ENCODE peak calls at places on chromosomes 4 and X, in six cellular contexts. N, O, L, X, V and I are unnamed samples. For H3K4me1, the result is how much of the 10 kb centered on the place peaks cover.

GRCh38 chr4:151901631-151902030 is 140.8 kb upstream of the GATB start:
- DNase-seq in O (no peak), V (no peak), L (no peak), N (no peak), X (no peak), I (no peak)

GRCh38 chr4:5018096-5018495 is 1.2 kb downstream of the CYTL1 start:
- DNase-seq in L (no peak), V (no peak), X (no peak), N (no peak), O (no peak), I (no peak)

GRCh38 chr4:113885291-113885690 is 94.2 kb downstream of the ARSJ start:
- DNase-seq in O (no peak), V (no peak), N (no peak), X (no peak), L (no peak), I (no peak)

GRCh38 chrX:71251456-71251973 is 2.4 kb downstream of the ZMYM3 start:
- DNase-seq in N (no peak), X (no peak), L (no peak), V (no peak), O (no peak), I (no peak)

GRCh38 chrX:67543818-67544217 is at the start of gene AR:
- DNase-seq in L (peak), O (peak), V (peak), X (no peak), N (peak), I (peak)

GRCh38 chrX:40694833-40695232 is 40.5 kb downstream of the MED14 start:
- DNase-seq in L (no peak), X (no peak), O (no peak), N (no peak), V (no peak), I (no peak)

GRCh38 chr4:169099775-169100180 is 89.7 kb upstream of the CBR4 start:
- DNase-seq in N (no peak), V (no peak), O (no peak), L (no peak), X (no peak), I (no peak)

GRCh38 chr4:105625214-105625613 is 72.8 kb downstream of the ARHGEF38 start:
- DNase-seq in X (no peak), V (no peak), O (no peak), L (no peak), N (no peak), I (no peak)

GRCh38 chrX:24759786-24760185 is 66.1 kb downstream of the POLA1 start:
- DNase-seq in L (no peak), X (no peak), V (no peak), O (no peak), N (no peak), I (no peak)

GRCh38 chr4:65392488-65392887 is 277.8 kb downstream of the EPHA5 start:
- DNase-seq in V (no peak), O (no peak), X (no peak), L (no peak), N (no peak), I (no peak)

GRCh38 chr4:48687313-48687712 is 92.8 kb downstream of the FRYL start:
- DNase-seq in N (no peak), O (no peak), X (no peak), L (no peak), V (no peak), I (no peak)

GRCh38 chr4:89134775-89135319 is 23.5 kb downstream of the TIGD2 start:
- DNase-seq in N (no peak), V (no peak), O (no peak), X (no peak), L (no peak), I (no peak)

GRCh38 chrX:72540318-72540717 is 32.3 kb downstream of the HDAC8 start:
- DNase-seq in V (no peak), N (no peak), O (no peak), L (no peak), X (no peak), I (no peak)

GRCh38 chr4:70895405-70895804 is 6.8 kb upstream of the MOB1B start:
- DNase-seq in N (peak), L (no peak), O (no peak), V (no peak), X (no peak), I (no peak)

GRCh38 chrX:3501833-3502535 is 155.5 kb upstream of the MXRA5 start:
- DNase-seq in L (no peak), N (peak), V (no peak), O (no peak), X (no peak), I (no peak)

GRCh38 chr4:4981427-4981826 is 37.8 kb downstream of the CYTL1 start:
- DNase-seq in L (no peak), V (no peak), N (no peak), X (no peak), O (no peak), I (no peak)

GRCh38 chrX:129961180-129962083 is 21.0 kb upstream of the BCORL1 start:
- DNase-seq in L (peak), O (no peak), X (peak), N (peak), V (no peak), I (peak)
- TF ChIP-seq POLR2A in L (no peak), O (no peak), X (peak), N (no peak), V (no peak), I (no peak)

GRCh38 chr4:53601251-53601764 is 10.0 kb upstream of the LNX1 start:
- DNase-seq in X (no peak), O (peak), V (peak), L (no peak), N (peak), I (no peak)
- H3K4me1 ChIP-seq in X (under half), O (under half), V (under half), L (under half), N (under half), I (under half)

DNA sequence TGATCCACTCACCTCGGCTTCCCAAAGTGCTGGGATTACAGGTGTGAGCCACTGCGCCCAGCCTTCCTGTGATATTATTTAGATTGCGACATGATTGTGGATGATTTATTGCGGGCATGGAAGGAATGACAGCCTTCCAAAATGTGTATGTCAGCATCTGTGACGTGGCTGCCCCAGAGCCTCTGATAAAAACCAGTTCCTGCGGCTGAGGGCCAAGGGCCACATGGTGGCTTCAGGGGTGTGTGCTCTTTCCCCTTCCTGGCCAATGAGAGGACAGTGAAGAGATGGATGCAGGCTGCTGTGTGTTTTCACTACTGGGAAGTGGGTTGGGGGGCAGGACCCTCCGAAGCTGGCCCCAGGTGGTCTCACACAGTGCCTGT is 57.4 kb upstream of the HGFAC start:
- DNase-seq in O (no peak), L (no peak), N (no peak), X (no peak), V (no peak), I (no peak)
- TF ChIP-seq POLR2A in O (no peak), L (no peak), N (no peak), X (no peak), V (no peak), I (no peak)

GRCh38 chr4:8098506-8098905 is 60.1 kb downstream of the ABLIM2 start:
- DNase-seq in X (no peak), N (no peak), L (no peak), O (no peak), V (no peak), I (no peak)
- H3K4me1 ChIP-seq in X (under half), N (under half), L (under half), O (under half), V (under half), I (under half)

GRCh38 chr4:2411786-2412510 is 6.5 kb downstream of the ZFYVE28 start:
- DNase-seq in N (peak), L (no peak), V (no peak), O (no peak), X (no peak), I (no peak)
- TF ChIP-seq POLR2A in N (no peak), L (no peak), V (no peak), O (no peak), X (no peak), I (no peak)

DNA sequence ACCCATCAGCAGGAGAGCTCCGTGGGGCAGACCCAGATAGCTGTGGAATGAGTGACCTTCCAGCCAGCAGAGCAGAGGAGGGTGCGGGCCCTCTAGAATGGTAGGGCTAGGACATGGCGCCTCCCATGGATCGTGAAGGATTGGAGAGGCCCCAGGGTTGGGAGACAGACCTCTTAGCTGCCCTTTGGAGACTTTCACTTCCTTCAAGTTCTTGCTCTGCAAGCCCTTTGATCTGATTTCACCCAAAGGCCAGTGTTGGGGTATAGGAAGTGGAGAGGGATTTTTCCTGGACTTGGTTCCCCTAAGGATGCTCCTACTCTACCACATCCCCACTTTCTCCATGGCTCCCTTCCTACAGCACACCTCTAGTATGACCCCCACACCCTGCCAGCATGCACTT is 3.0 kb downstream of the SASH3 start:
- DNase-seq in N (no peak), X (no peak), O (no peak), L (no peak), V (no peak), I (no peak)
- H3K4me1 ChIP-seq in N (under half), X (under half), O (under half), L (under half), V (under half), I (under half)

GRCh38 chr4:176883108-176883550 is 90.4 kb upstream of the VEGFC start:
- DNase-seq in X (no peak), N (no peak), V (no peak), L (peak), O (no peak), I (no peak)

GRCh38 chr4:176886135-176886534 is 93.4 kb upstream of the VEGFC start:
- DNase-seq in L (no peak), O (no peak), X (no peak), V (no peak), N (no peak), I (no peak)

GRCh38 chr4:176885224-176885623 is 92.5 kb upstream of the VEGFC start:
- DNase-seq in V (no peak), X (no peak), O (no peak), N (no peak), L (no peak), I (no peak)

GRCh38 chr4:176882201-176882600 is 89.5 kb upstream of the VEGFC start:
- DNase-seq in N (no peak), V (no peak), X (no peak), L (no peak), O (no peak), I (no peak)

DNA sequence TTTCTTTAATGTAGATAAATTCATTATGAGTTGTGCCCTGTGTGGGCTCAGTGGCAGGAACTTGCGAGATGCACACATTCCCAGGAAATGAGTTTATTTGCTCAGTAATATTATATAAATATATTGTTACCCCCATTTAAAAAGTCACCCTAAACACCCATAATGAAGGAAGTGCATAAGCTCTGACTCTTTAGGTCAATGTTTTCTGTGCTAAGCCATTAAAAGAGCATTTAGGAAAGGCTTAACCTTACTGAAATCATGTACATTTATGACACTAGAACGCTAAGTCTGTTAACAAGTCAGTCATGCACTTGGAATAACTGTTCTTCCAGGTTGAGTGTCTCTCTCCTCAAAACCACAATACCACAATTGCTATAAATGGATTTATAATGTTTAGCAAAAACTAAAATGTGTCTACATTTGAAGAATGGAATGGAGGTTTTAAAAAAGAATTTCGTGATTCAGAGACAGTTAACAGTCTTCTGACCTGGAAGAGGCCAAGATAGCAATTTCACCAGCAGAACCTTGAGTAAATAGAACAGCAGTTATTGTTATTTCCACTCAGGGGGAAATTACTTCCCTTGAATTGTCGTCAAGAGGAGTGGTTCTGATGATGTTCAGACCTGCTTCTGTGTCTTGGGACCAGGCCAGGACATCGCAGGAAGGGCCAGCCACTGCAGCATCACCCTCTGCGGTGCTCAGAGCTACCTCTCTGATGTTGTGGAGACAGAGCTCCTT is 91.1 kb upstream of the VEGFC start:
- DNase-seq in V (no peak), N (no peak), L (peak), X (no peak), O (no peak), I (no peak)
- TF ChIP-seq POLR2A in V (no peak), N (no peak), L (no peak), X (no peak), O (no peak), I (no peak)

GRCh38 chrX:119661486-119661885 is 31.5 kb downstream of the SEPTIN6 start:
- DNase-seq in O (no peak), N (no peak), V (no peak), L (no peak), X (no peak), I (no peak)
- H3K4me1 ChIP-seq in O (under half), N (under half), V (under half), L (under half), X (under half), I (under half)

GRCh38 chrX:48924270-48924669 is 5.4 kb upstream of the PIM2 start:
- DNase-seq in O (no peak), X (no peak), V (no peak), L (no peak), N (no peak), I (no peak)
- TF ChIP-seq POLR2A in O (no peak), X (no peak), V (no peak), L (no peak), N (no peak), I (no peak)